ENCODE peak calls at places on chromosomes 2 and 18, in four cellular contexts. O, J, U and Q are unnamed samples.

GRCh38 chr2:197145471-197146056 is 165.0 kb downstream of the ANKRD44 start:
- DNase-seq in O (no peak), J (no peak), U (no peak), Q (no peak)

GRCh38 chr2:101349893-101350662 is 37.2 kb downstream of the CREG2 start:
- DNase-seq in O (peak), J (no peak), U (no peak), Q (peak)

GRCh38 chr2:58221909-58222308 is 19.2 kb downstream of the FANCL start:
- DNase-seq in O (no peak), J (no peak), U (no peak), Q (no peak)

GRCh38 chr2:9385841-9386240 is 37.5 kb downstream of the ITGB1BP1 start:
- DNase-seq in O (no peak), J (no peak), U (no peak), Q (no peak)

GRCh38 chr2:182187130-182187529 is 201.5 kb downstream of the PPP1R1C start:
- DNase-seq in O (peak), J (no peak), U (no peak), Q (no peak)

GRCh38 chr2:10811552-10811951 is 1.0 kb downstream of the PDIA6 start:
- DNase-seq in O (peak), J (peak), U (no peak), Q (no peak)

GRCh38 chr18:6413554-6414117 is 1.1 kb downstream of the L3MBTL4 start:
- DNase-seq in O (no peak), J (peak), U (no peak), Q (no peak)

GRCh38 chr2:40653829-40654228 is 201.9 kb upstream of the SLC8A1 start:
- DNase-seq in O (no peak), J (no peak), U (peak), Q (no peak)

GRCh38 chr2:38515155-38516074 is 87.3 kb downstream of the HNRNPLL start:
- DNase-seq in O (no peak), J (no peak), U (peak), Q (no peak)

GRCh38 chr2:100628506-100628905 is 65.7 kb downstream of the PDCL3 start:
- DNase-seq in O (no peak), J (no peak), U (no peak), Q (no peak)

GRCh38 chr2:88831792-88832248 is 140.3 kb downstream of the RPIA start:
- DNase-seq in O (no peak), J (no peak), U (no peak), Q (peak)

GRCh38 chr2:101400048-101400447 is 12.7 kb upstream of the CREG2 start:
- DNase-seq in O (no peak), J (no peak), U (no peak), Q (no peak)

GRCh38 chr2:73983322-73984202 is 1.1 kb upstream of the TET3 start:
- DNase-seq in O (no peak), J (peak), U (peak), Q (no peak)

GRCh38 chr2:188819781-188820180 is 154.4 kb upstream of the COL3A1 start:
- DNase-seq in O (peak), J (no peak), U (no peak), Q (no peak)

GRCh38 chr2:188870289-188870688 is 103.9 kb upstream of the COL3A1 start:
- DNase-seq in O (peak), J (no peak), U (no peak), Q (no peak)

GRCh38 chr2:217069263-217070042 is 209.6 kb upstream of the TNP1 start:
- DNase-seq in O (no peak), J (no peak), U (no peak), Q (no peak)

GRCh38 chr2:71477231-71477681 is 23.9 kb downstream of the DYSF start:
- DNase-seq in O (no peak), J (no peak), U (no peak), Q (no peak)

GRCh38 chr2:7524211-7524594 is 607.0 kb downstream of the RNF144A start:
- DNase-seq in O (no peak), J (no peak), U (no peak), Q (no peak)

GRCh38 chr2:222408684-222409083 is 15.7 kb upstream of the SGPP2 start:
- DNase-seq in O (no peak), J (no peak), U (no peak), Q (no peak)

GRCh38 chr2:237161239-237161638 is 75.5 kb downstream of the COPS8 start:
- DNase-seq in O (no peak), J (no peak), U (no peak), Q (no peak)

DNA sequence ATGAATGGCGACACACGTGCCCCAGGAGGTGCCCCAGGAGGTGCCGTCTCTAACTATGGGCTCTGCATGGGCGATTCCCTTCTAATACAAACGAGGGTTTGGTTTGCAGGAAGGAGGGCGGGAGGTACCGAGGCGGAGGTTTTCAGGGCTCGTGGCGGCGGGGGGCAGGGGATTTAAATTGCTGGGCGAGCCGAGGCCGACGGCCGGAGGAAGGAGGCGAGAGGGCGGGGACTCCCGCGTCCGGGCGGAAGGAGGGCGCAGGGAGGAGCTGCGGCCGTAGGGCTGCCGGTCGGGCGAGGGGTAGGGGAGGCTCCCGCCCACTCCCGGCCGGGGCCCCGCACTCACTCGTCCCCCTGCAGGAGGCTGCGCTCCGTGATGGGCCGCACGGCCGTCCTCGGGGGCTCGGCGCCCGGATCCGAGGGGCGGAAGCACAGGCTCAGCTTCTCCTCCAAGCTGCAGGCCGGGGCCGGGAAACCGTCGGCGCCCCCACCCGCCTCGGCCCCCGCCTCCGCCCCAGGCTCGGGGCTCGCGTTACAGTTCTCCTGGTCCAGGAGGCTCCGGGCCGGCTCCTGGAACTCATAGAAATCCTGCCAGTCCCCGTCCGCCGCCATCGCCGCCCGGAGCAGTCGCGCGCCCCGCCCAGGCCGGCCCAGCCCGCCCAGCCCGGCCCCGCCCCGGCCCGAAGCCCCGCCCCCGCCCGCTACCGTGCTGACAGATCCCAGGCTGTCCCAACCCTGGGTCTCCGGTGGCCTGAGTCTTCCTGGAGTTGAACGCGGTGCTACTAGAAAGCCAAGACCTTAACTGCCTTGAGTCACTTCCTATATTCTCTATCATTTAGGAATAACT is at the start of gene FEZ2:
- DNase-seq in O (peak), J (peak), U (no peak), Q (peak)
- H3K9ac ChIP-seq in O (peak), J (peak), U (peak), Q (peak)

DNA sequence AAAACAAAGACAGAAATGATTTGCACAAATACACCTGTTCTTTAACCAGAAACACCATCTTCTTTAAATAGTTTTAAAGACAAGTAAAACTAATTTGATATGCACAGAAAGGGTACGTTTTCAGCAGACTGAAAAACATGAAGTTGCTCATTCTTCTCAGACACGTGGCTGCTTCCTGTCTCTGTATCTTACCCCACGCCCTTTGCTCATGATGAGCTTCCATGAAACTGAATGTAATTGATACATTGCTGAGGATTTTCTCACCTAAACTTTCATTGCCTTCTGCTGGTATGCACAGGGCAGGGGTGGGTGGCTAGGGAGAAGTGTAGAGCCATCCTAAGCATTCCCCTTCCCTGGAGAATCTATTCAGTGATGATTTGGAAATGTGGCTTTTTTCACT is 644.3 kb downstream of the BCL11A start:
- DNase-seq in O (no peak), J (no peak), U (no peak), Q (no peak)
- H3K4me2 ChIP-seq in O (no peak), J (no peak), U (no peak), Q (no peak)

GRCh38 chr18:35043207-35043606 is 2.0 kb downstream of the MAPRE2 start:
- DNase-seq in O (no peak), J (no peak), U (no peak), Q (no peak)
- H3K27ac ChIP-seq in O (no peak), J (no peak), U (no peak), Q (peak)

GRCh38 chr2:121196849-121197155 is 88.2 kb downstream of the TFCP2L1 start:
- DNase-seq in O (no peak), J (no peak), U (no peak), Q (no peak)
- H3K9ac ChIP-seq in O (no peak), J (no peak), U (peak), Q (no peak)

DNA sequence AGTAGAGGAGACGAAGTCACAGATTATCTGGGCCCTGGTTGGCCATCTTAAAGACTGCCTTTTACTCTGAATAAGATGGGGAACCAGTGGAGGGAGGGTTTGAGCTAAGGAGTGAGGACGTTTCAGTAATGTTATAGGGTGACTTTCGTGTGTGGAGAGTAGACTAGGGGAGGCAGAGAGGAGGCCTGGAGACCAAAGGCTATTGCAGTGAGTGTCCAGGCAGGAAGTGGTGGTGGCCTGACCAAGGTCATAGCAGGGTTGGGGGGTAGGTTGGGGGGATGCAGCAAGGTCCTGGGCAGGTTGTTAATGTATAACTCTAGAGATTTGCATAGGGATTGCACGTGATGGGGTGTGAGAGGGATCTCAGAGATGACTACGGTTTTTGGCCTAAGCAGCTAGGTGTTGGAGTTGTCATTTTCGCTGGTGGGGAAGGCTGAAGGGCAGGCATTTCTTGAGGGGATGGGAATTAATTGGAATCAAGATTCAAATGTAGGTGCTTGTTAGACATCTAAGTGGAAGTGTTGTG is 4.9 kb downstream of the CEP192 start:
- DNase-seq in O (no peak), J (no peak), U (no peak), Q (no peak)
- H3K4me2 ChIP-seq in O (no peak), J (no peak), U (no peak), Q (no peak)

GRCh38 chr18:74190086-74190485 is 41.8 kb downstream of the TIMM21 start:
- DNase-seq in O (peak), J (no peak), U (no peak), Q (no peak)
- H3K27ac ChIP-seq in O (no peak), J (no peak), U (no peak), Q (no peak)

GRCh38 chr2:176464886-176465564 is 195.8 kb downstream of the MTX2 start:
- DNase-seq in O (no peak), J (no peak), U (no peak), Q (no peak)
- H3K9ac ChIP-seq in O (no peak), J (no peak), U (no peak), Q (no peak)

DNA sequence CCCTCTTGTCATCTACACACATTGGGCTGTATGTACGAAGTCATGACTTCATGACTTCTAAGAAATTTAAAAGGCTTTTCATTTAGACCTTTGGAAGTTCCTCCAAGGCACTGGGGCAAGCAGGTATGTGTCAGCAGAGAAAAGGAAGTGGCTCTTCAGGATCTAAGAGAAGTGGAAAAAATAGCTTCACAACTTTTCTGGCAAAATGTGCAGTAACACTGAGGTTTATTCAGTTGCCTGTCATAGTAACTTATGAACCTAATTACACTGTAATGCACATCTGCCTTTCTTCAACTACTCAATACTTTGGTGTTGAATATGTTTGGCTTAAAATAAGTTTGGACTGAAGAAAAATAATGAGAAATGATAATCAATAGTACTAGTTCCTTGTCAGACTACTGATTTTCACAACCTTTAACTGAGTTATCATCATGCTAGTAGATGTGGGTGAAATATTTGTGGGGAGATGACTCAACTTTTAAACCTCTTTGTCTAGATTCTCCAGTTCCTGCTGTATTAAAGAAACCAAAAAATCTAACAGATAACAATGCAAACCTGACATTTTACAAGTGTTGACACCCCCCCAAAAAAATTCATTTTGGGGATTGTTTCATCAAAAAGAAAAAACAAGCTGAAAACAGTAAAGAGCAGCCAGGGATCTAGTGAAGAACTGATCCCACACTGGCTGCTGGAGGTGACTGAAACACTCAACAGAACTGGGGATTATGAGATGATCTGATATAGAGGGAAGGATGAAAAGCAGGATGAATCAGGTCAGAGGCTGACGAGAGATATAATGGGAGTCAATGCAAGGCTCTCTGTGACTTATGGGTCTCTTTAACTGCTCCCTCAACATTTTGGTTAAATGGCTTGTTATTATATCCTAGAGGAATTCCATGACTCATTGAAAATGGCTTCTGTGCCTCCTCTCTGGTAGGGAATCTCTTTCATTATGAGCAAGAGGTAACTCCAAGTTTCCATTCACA is 84.6 kb downstream of the COLEC12 start:
- DNase-seq in O (peak), J (no peak), U (peak), Q (no peak)
- H3K4me2 ChIP-seq in O (peak), J (no peak), U (peak), Q (no peak)